ENCODE peak calls at places on chromosomes 2 and 18, in ten cellular contexts. One of them, this sample, is unnamed.

GRCh38 chr2:72669121-72669520 is 156.7 kb downstream of the EXOC6B start:
- DNase-seq in nephron progenitor cell: no peak
- DNase-seq in fibroblast of the conjunctiva: peak
- DNase-seq in foreskin fibroblast: peak
- DNase-seq in T-helper 9 cell: no peak
- DNase-seq in GM13976: no peak
- DNase-seq in left kidney: no peak
- DNase-seq in posterior vena cava: no peak
- DNase-seq in COLO829: no peak
- DNase-seq in head of caudate nucleus: no peak
- DNase-seq in this sample: no peak

GRCh38 chr2:235944591-235944990 is 223.6 kb downstream of the GBX2 start:
- DNase-seq in nephron progenitor cell: no peak
- DNase-seq in fibroblast of the conjunctiva: no peak
- DNase-seq in foreskin fibroblast: no peak
- DNase-seq in T-helper 9 cell: no peak
- DNase-seq in GM13976: no peak
- DNase-seq in left kidney: no peak
- DNase-seq in posterior vena cava: no peak
- DNase-seq in COLO829: no peak
- DNase-seq in head of caudate nucleus: no peak
- DNase-seq in this sample: no peak

GRCh38 chr2:29841386-29842004 is 79.9 kb downstream of the ALK start:
- DNase-seq in nephron progenitor cell: peak
- DNase-seq in fibroblast of the conjunctiva: peak
- DNase-seq in foreskin fibroblast: peak
- DNase-seq in T-helper 9 cell: no peak
- DNase-seq in GM13976: peak
- DNase-seq in left kidney: peak
- DNase-seq in posterior vena cava: no peak
- DNase-seq in COLO829: peak
- DNase-seq in head of caudate nucleus: peak
- DNase-seq in this sample: no peak

GRCh38 chr2:234973008-234973407 is 21.2 kb downstream of the SH3BP4 start:
- DNase-seq in nephron progenitor cell: no peak
- DNase-seq in fibroblast of the conjunctiva: no peak
- DNase-seq in foreskin fibroblast: no peak
- DNase-seq in T-helper 9 cell: no peak
- DNase-seq in GM13976: no peak
- DNase-seq in left kidney: no peak
- DNase-seq in posterior vena cava: no peak
- DNase-seq in COLO829: no peak
- DNase-seq in head of caudate nucleus: no peak
- DNase-seq in this sample: no peak

GRCh38 chr2:241636182-241636982 is 576 bp downstream of the THAP4 start:
- DNase-seq in nephron progenitor cell: peak
- DNase-seq in fibroblast of the conjunctiva: no peak
- DNase-seq in foreskin fibroblast: peak
- DNase-seq in T-helper 9 cell: peak
- DNase-seq in GM13976: peak
- DNase-seq in left kidney: peak
- DNase-seq in posterior vena cava: peak
- DNase-seq in COLO829: no peak
- DNase-seq in head of caudate nucleus: peak
- DNase-seq in this sample: peak

GRCh38 chr2:162074937-162075688 is 1.1 kb upstream of the DPP4 start:
- DNase-seq in nephron progenitor cell: no peak
- DNase-seq in fibroblast of the conjunctiva: no peak
- DNase-seq in foreskin fibroblast: peak
- DNase-seq in T-helper 9 cell: no peak
- DNase-seq in GM13976: no peak
- DNase-seq in left kidney: no peak
- DNase-seq in posterior vena cava: no peak
- DNase-seq in COLO829: no peak
- DNase-seq in head of caudate nucleus: no peak
- DNase-seq in this sample: no peak

GRCh38 chr2:147630585-147630984 is 214.2 kb upstream of the ACVR2A start:
- DNase-seq in nephron progenitor cell: no peak
- DNase-seq in fibroblast of the conjunctiva: no peak
- DNase-seq in foreskin fibroblast: no peak
- DNase-seq in T-helper 9 cell: no peak
- DNase-seq in GM13976: no peak
- DNase-seq in left kidney: no peak
- DNase-seq in posterior vena cava: no peak
- DNase-seq in COLO829: no peak
- DNase-seq in head of caudate nucleus: no peak
- DNase-seq in this sample: no peak

GRCh38 chr2:223822818-223823217 is 14.6 kb downstream of the AP1S3 start:
- DNase-seq in nephron progenitor cell: no peak
- DNase-seq in fibroblast of the conjunctiva: no peak
- DNase-seq in foreskin fibroblast: no peak
- DNase-seq in T-helper 9 cell: no peak
- DNase-seq in GM13976: no peak
- DNase-seq in left kidney: no peak
- DNase-seq in posterior vena cava: no peak
- DNase-seq in COLO829: no peak
- DNase-seq in head of caudate nucleus: no peak
- DNase-seq in this sample: no peak

GRCh38 chr2:164542584-164543021 is 78.7 kb downstream of the GRB14 start:
- DNase-seq in nephron progenitor cell: no peak
- DNase-seq in fibroblast of the conjunctiva: peak
- DNase-seq in foreskin fibroblast: peak
- DNase-seq in T-helper 9 cell: no peak
- DNase-seq in GM13976: no peak
- DNase-seq in left kidney: no peak
- DNase-seq in posterior vena cava: no peak
- DNase-seq in COLO829: no peak
- DNase-seq in head of caudate nucleus: no peak
- DNase-seq in this sample: no peak

GRCh38 chr2:84327645-84328249 is 131.3 kb downstream of the SUCLG1 start:
- DNase-seq in nephron progenitor cell: no peak
- DNase-seq in fibroblast of the conjunctiva: no peak
- DNase-seq in foreskin fibroblast: no peak
- DNase-seq in T-helper 9 cell: no peak
- DNase-seq in GM13976: no peak
- DNase-seq in left kidney: no peak
- DNase-seq in posterior vena cava: no peak
- DNase-seq in COLO829: no peak
- DNase-seq in head of caudate nucleus: no peak
- DNase-seq in this sample: no peak

GRCh38 chr2:191319181-191319580 is 74.0 kb downstream of the MYO1B start:
- DNase-seq in nephron progenitor cell: no peak
- DNase-seq in fibroblast of the conjunctiva: no peak
- DNase-seq in foreskin fibroblast: peak
- DNase-seq in T-helper 9 cell: no peak
- DNase-seq in GM13976: no peak
- DNase-seq in left kidney: no peak
- DNase-seq in posterior vena cava: no peak
- DNase-seq in COLO829: no peak
- DNase-seq in head of caudate nucleus: no peak
- DNase-seq in this sample: no peak

GRCh38 chr18:9013926-9014373 is 88.5 kb upstream of the NDUFV2 start:
- DNase-seq in nephron progenitor cell: no peak
- DNase-seq in fibroblast of the conjunctiva: no peak
- DNase-seq in foreskin fibroblast: no peak
- DNase-seq in T-helper 9 cell: no peak
- DNase-seq in GM13976: no peak
- DNase-seq in left kidney: no peak
- DNase-seq in posterior vena cava: no peak
- DNase-seq in COLO829: no peak
- DNase-seq in head of caudate nucleus: no peak
- DNase-seq in this sample: no peak

GRCh38 chr2:42653039-42653438 is 84.6 kb downstream of the MTA3 start:
- DNase-seq in nephron progenitor cell: no peak
- DNase-seq in fibroblast of the conjunctiva: no peak
- DNase-seq in foreskin fibroblast: no peak
- DNase-seq in T-helper 9 cell: no peak
- DNase-seq in GM13976: no peak
- DNase-seq in left kidney: no peak
- DNase-seq in posterior vena cava: no peak
- DNase-seq in COLO829: no peak
- DNase-seq in head of caudate nucleus: no peak
- DNase-seq in this sample: no peak

GRCh38 chr18:55541571-55541970 is 46.4 kb downstream of the TCF4 start:
- DNase-seq in nephron progenitor cell: no peak
- DNase-seq in fibroblast of the conjunctiva: no peak
- DNase-seq in foreskin fibroblast: peak
- DNase-seq in T-helper 9 cell: no peak
- DNase-seq in GM13976: no peak
- DNase-seq in left kidney: no peak
- DNase-seq in posterior vena cava: no peak
- DNase-seq in COLO829: no peak
- DNase-seq in head of caudate nucleus: no peak
- DNase-seq in this sample: no peak

GRCh38 chr2:23628926-23629325 is 243.9 kb downstream of the KLHL29 start:
- DNase-seq in nephron progenitor cell: peak
- DNase-seq in fibroblast of the conjunctiva: no peak
- DNase-seq in foreskin fibroblast: no peak
- DNase-seq in T-helper 9 cell: no peak
- DNase-seq in GM13976: no peak
- DNase-seq in left kidney: peak
- DNase-seq in posterior vena cava: peak
- DNase-seq in COLO829: no peak
- DNase-seq in head of caudate nucleus: no peak
- DNase-seq in this sample: peak

GRCh38 chr2:227655454-227655853 is 11.2 kb upstream of the SCYGR5 start:
- DNase-seq in nephron progenitor cell: no peak
- DNase-seq in fibroblast of the conjunctiva: peak
- DNase-seq in foreskin fibroblast: peak
- DNase-seq in T-helper 9 cell: no peak
- DNase-seq in GM13976: no peak
- DNase-seq in left kidney: no peak
- DNase-seq in posterior vena cava: no peak
- DNase-seq in COLO829: peak
- DNase-seq in head of caudate nucleus: no peak
- DNase-seq in this sample: no peak

GRCh38 chr2:120520929-120521912 is 175.3 kb downstream of the INHBB start:
- DNase-seq in nephron progenitor cell: peak
- DNase-seq in fibroblast of the conjunctiva: no peak
- DNase-seq in foreskin fibroblast: peak
- DNase-seq in T-helper 9 cell: no peak
- DNase-seq in GM13976: peak
- DNase-seq in left kidney: peak
- DNase-seq in posterior vena cava: peak
- DNase-seq in COLO829: peak
- DNase-seq in head of caudate nucleus: peak
- DNase-seq in this sample: no peak

GRCh38 chr2:233061591-233062446 is 1.7 kb downstream of the INPP5D start:
- DNase-seq in nephron progenitor cell: peak
- DNase-seq in fibroblast of the conjunctiva: no peak
- DNase-seq in foreskin fibroblast: peak
- DNase-seq in T-helper 9 cell: peak
- DNase-seq in GM13976: peak
- DNase-seq in left kidney: peak
- DNase-seq in posterior vena cava: peak
- DNase-seq in COLO829: no peak
- DNase-seq in head of caudate nucleus: peak
- DNase-seq in this sample: peak

GRCh38 chr18:39453882-39454281 is 1888.3 kb upstream of the CELF4 start:
- DNase-seq in nephron progenitor cell: no peak
- DNase-seq in fibroblast of the conjunctiva: peak
- DNase-seq in foreskin fibroblast: peak
- DNase-seq in T-helper 9 cell: no peak
- DNase-seq in GM13976: no peak
- DNase-seq in left kidney: peak
- DNase-seq in posterior vena cava: no peak
- DNase-seq in COLO829: no peak
- DNase-seq in head of caudate nucleus: no peak
- DNase-seq in this sample: no peak

GRCh38 chr2:135615404-135615803 is 84.1 kb downstream of the R3HDM1 start:
- DNase-seq in nephron progenitor cell: no peak
- DNase-seq in fibroblast of the conjunctiva: no peak
- DNase-seq in foreskin fibroblast: no peak
- DNase-seq in T-helper 9 cell: no peak
- DNase-seq in GM13976: no peak
- DNase-seq in left kidney: peak
- DNase-seq in posterior vena cava: no peak
- DNase-seq in COLO829: no peak
- DNase-seq in head of caudate nucleus: no peak
- DNase-seq in this sample: no peak

GRCh38 chr2:239444626-239445625 is 44.1 kb upstream of the HDAC4 start:
- DNase-seq in nephron progenitor cell: no peak
- DNase-seq in fibroblast of the conjunctiva: no peak
- DNase-seq in foreskin fibroblast: peak
- DNase-seq in T-helper 9 cell: no peak
- DNase-seq in GM13976: no peak
- DNase-seq in left kidney: no peak
- DNase-seq in posterior vena cava: peak
- DNase-seq in COLO829: no peak
- DNase-seq in head of caudate nucleus: peak
- DNase-seq in this sample: no peak

GRCh38 chr18:79203017-79203605 is 133.9 kb downstream of the ATP9B start:
- DNase-seq in nephron progenitor cell: no peak
- DNase-seq in fibroblast of the conjunctiva: no peak
- DNase-seq in foreskin fibroblast: peak
- DNase-seq in T-helper 9 cell: no peak
- DNase-seq in GM13976: no peak
- DNase-seq in left kidney: no peak
- DNase-seq in posterior vena cava: no peak
- DNase-seq in COLO829: no peak
- DNase-seq in head of caudate nucleus: no peak
- DNase-seq in this sample: no peak

GRCh38 chr2:37858197-37858711 is 66.8 kb upstream of the RMDN2 start:
- DNase-seq in nephron progenitor cell: no peak
- DNase-seq in fibroblast of the conjunctiva: no peak
- DNase-seq in foreskin fibroblast: peak
- DNase-seq in T-helper 9 cell: no peak
- DNase-seq in GM13976: no peak
- DNase-seq in left kidney: peak
- DNase-seq in posterior vena cava: no peak
- DNase-seq in COLO829: no peak
- DNase-seq in head of caudate nucleus: no peak
- DNase-seq in this sample: no peak

GRCh38 chr18:48922203-48922800 is 28.5 kb downstream of the SMAD7 start:
- DNase-seq in nephron progenitor cell: no peak
- DNase-seq in fibroblast of the conjunctiva: no peak
- DNase-seq in foreskin fibroblast: no peak
- DNase-seq in T-helper 9 cell: no peak
- DNase-seq in GM13976: no peak
- DNase-seq in left kidney: no peak
- DNase-seq in posterior vena cava: no peak
- DNase-seq in COLO829: peak
- DNase-seq in head of caudate nucleus: no peak
- DNase-seq in this sample: no peak

GRCh38 chr2:46955764-46956163 is 40.2 kb upstream of the MCFD2 start:
- DNase-seq in nephron progenitor cell: no peak
- DNase-seq in fibroblast of the conjunctiva: no peak
- DNase-seq in foreskin fibroblast: no peak
- DNase-seq in T-helper 9 cell: no peak
- DNase-seq in GM13976: no peak
- DNase-seq in left kidney: no peak
- DNase-seq in posterior vena cava: no peak
- DNase-seq in COLO829: no peak
- DNase-seq in head of caudate nucleus: no peak
- DNase-seq in this sample: no peak

GRCh38 chr18:69484699-69485396 is 84.2 kb downstream of the DOK6 start:
- DNase-seq in nephron progenitor cell: no peak
- DNase-seq in fibroblast of the conjunctiva: peak
- DNase-seq in foreskin fibroblast: peak
- DNase-seq in T-helper 9 cell: no peak
- DNase-seq in GM13976: no peak
- DNase-seq in left kidney: no peak
- DNase-seq in posterior vena cava: no peak
- DNase-seq in COLO829: peak
- DNase-seq in head of caudate nucleus: no peak
- DNase-seq in this sample: no peak